ENCODE peak calls at places on chromosomes 11 and 22, in six cellular contexts. L, V, R, G, T and Z are unnamed samples.

GRCh38 chr11:45161252-45162063 is 15.0 kb downstream of the PRDM11 start:
- DNase-seq in L (no peak), V (no peak), R (no peak), G (no peak), T (no peak), Z (no peak)

GRCh38 chr11:1194231-1194976 is 28.5 kb upstream of the MUC5B start:
- DNase-seq in L (no peak), V (no peak), R (no peak), G (peak; percentile 60), T (no peak), Z (peak; percentile 51)

GRCh38 chr22:27317156-27317555 is 484.4 kb downstream of the MN1 start:
- DNase-seq in L (no peak), V (no peak), R (no peak), G (no peak), T (no peak), Z (no peak)

GRCh38 chr11:12377106-12377823 is at the start of gene PARVA:
- DNase-seq in L (peak; percentile 44), V (peak; percentile 50), R (peak; percentile 25), G (peak; percentile 92), T (peak; percentile 65), Z (peak; percentile 77)

GRCh38 chr11:12251651-12252560 is 125.5 kb upstream of the PARVA start:
- DNase-seq in L (no peak), V (no peak), R (no peak), G (no peak), T (no peak), Z (no peak)

GRCh38 chr22:27385261-27385998 is 416.1 kb downstream of the MN1 start:
- DNase-seq in L (no peak), V (no peak), R (no peak), G (no peak), T (no peak), Z (no peak)

GRCh38 chr11:75508051-75508561 is 17.6 kb downstream of the GDPD5 start:
- DNase-seq in L (no peak), V (no peak), R (no peak), G (no peak), T (no peak), Z (no peak)

GRCh38 chr11:2924381-2924780 is 4.8 kb downstream of the PHLDA2 start:
- DNase-seq in L (no peak), V (peak; percentile 21), R (no peak), G (peak; percentile 79), T (no peak), Z (peak; percentile 66)

GRCh38 chr11:45021692-45022130 is 71.0 kb upstream of the TP53I11 start:
- DNase-seq in L (no peak), V (no peak), R (no peak), G (peak; percentile 86), T (peak; percentile 53), Z (peak; percentile 33)

GRCh38 chr22:30423296-30423958 is 2.1 kb upstream of the MTFP1 start:
- DNase-seq in L (peak; percentile 33), V (peak; percentile 34), R (no peak), G (peak; percentile 93), T (peak; percentile 66), Z (peak; percentile 74)

GRCh38 chr11:6856871-6857270 is 6.0 kb upstream of the OR10A2 start:
- DNase-seq in L (no peak), V (no peak), R (no peak), G (no peak), T (no peak), Z (no peak)

GRCh38 chr22:43006016-43006505 is 8.9 kb downstream of the PACSIN2 start:
- DNase-seq in L (no peak), V (no peak), R (no peak), G (no peak), T (no peak), Z (no peak)

GRCh38 chr22:43005106-43005505 is 9.8 kb downstream of the PACSIN2 start:
- DNase-seq in L (no peak), V (no peak), R (no peak), G (peak; percentile 28), T (no peak), Z (no peak)

GRCh38 chr22:43002198-43002577 is 12.8 kb downstream of the PACSIN2 start:
- DNase-seq in L (no peak), V (peak; percentile 34), R (no peak), G (no peak), T (no peak), Z (no peak)

GRCh38 chr22:43006753-43007152 is 8.2 kb downstream of the PACSIN2 start:
- DNase-seq in L (no peak), V (no peak), R (no peak), G (peak; percentile 0), T (peak; percentile 64), Z (no peak)

GRCh38 chr22:43004362-43005035 is 10.4 kb downstream of the PACSIN2 start:
- DNase-seq in L (no peak), V (no peak), R (no peak), G (no peak), T (no peak), Z (no peak)
- H3K27ac ChIP-seq in L (no peak overlapping the region), V (peak overlapping the region; percentile 47), R (peak overlapping the region; percentile 99), G (no peak overlapping the region), T (no peak overlapping the region), Z (no peak overlapping the region)

GRCh38 chr22:23036684-23037428 is 33.5 kb upstream of the GNAZ start:
- DNase-seq in L (no peak), V (no peak), R (no peak), G (no peak), T (no peak), Z (no peak)

GRCh38 chr22:23034621-23035556 is 35.4 kb upstream of the GNAZ start:
- DNase-seq in L (no peak), V (no peak), R (no peak), G (no peak), T (no peak), Z (no peak)

GRCh38 chr22:23033116-23033905 is 37.0 kb upstream of the GNAZ start:
- DNase-seq in L (no peak), V (no peak), R (no peak), G (no peak), T (no peak), Z (no peak)

GRCh38 chr22:23037429-23038333 is 32.6 kb upstream of the GNAZ start:
- DNase-seq in L (no peak), V (no peak), R (no peak), G (peak; percentile 45), T (no peak), Z (no peak)

DNA sequence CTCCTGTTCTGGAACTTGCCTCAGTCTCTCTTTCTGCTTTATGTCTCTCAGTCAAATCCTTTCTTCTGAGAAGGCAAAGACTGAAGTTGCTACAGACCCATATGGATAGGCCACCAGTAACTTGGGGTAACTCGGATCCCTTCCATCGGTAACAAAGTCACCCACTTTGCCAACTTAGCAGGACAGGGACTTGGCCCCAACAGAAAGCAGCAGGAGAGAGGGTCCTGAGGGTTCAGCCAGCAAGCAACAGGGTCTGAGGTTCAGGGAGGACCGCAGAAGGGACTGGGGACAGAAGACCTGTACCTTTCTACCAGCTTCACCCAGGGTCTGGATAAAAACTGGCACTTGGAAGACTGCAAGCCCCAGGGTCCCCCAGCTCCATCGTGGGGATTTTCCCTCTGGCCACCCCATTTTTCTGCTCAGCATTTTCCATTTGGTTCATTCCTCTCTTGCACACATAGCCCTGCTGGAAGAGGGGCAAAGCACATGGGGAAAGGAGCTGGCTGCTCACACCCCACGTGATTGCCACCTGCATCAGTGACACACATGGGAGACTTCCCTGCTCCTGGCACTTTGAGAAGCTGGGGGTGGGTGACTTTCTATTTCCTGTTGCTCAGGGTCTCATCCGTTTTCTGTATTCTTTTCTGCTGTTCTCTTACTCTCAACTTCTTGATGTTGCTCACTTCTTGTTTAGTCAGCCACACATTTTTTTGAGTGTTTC is 34.6 kb upstream of the GNAZ start:
- DNase-seq in L (no peak), V (no peak), R (no peak), G (no peak), T (no peak), Z (no peak)
- H3K27ac ChIP-seq in L (no peak overlapping the region), V (no peak overlapping the region), R (no peak overlapping the region), G (no peak overlapping the region), T (no peak overlapping the region), Z (no peak overlapping the region)

GRCh38 chr22:19405133-19405532 is 26.4 kb downstream of the HIRA start:
- DNase-seq in L (no peak), V (no peak), R (no peak), G (no peak), T (no peak), Z (no peak)

GRCh38 chr22:19406281-19406811 is 25.2 kb downstream of the HIRA start:
- DNase-seq in L (no peak), V (no peak), R (no peak), G (no peak), T (no peak), Z (no peak)

GRCh38 chr22:19407649-19408606 is 23.6 kb downstream of the HIRA start:
- DNase-seq in L (no peak), V (no peak), R (no peak), G (peak; percentile 66), T (no peak), Z (no peak)

GRCh38 chr22:19405652-19406051 is 25.9 kb downstream of the HIRA start:
- DNase-seq in L (no peak), V (no peak), R (no peak), G (peak; percentile 31), T (no peak), Z (no peak)

DNA sequence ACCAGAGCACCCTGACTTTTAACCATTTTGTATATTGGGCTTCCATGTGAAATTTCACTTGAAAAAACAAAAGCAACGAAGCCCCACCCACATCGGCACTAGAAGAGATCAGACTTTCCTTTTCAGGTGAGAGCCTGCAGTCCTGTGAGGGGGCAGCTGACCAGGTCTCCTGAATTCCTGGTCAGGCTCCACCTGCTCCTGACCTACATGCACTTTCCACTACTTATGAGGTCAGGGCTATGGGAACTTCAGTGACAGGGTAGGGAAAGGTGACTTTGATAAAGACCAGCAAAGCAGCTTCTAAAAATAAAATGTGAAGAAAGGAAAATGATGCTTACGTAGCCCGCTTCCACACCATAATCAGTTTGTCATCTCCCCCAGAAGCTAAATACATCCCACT is 24.7 kb downstream of the HIRA start:
- DNase-seq in L (no peak), V (no peak), R (no peak), G (no peak), T (no peak), Z (no peak)
- H3K27ac ChIP-seq in L (no peak overlapping the region), V (no peak overlapping the region), R (no peak overlapping the region), G (no peak overlapping the region), T (peak overlapping the region; percentile 70), Z (no peak overlapping the region)

GRCh38 chr11:72314600-72315386 is 70.8 kb upstream of the PHOX2A start:
- DNase-seq in L (no peak), V (no peak), R (no peak), G (no peak), T (no peak), Z (no peak)

GRCh38 chr11:72319261-72319660 is 75.3 kb upstream of the PHOX2A start:
- DNase-seq in L (no peak), V (no peak), R (no peak), G (no peak), T (no peak), Z (no peak)

GRCh38 chr11:72321381-72321996 is 77.5 kb upstream of the PHOX2A start:
- DNase-seq in L (no peak), V (peak; percentile 25), R (peak; percentile 13), G (no peak), T (no peak), Z (no peak)

GRCh38 chr11:72316984-72317383 is 73.0 kb upstream of the PHOX2A start:
- DNase-seq in L (no peak), V (no peak), R (no peak), G (no peak), T (no peak), Z (no peak)

DNA sequence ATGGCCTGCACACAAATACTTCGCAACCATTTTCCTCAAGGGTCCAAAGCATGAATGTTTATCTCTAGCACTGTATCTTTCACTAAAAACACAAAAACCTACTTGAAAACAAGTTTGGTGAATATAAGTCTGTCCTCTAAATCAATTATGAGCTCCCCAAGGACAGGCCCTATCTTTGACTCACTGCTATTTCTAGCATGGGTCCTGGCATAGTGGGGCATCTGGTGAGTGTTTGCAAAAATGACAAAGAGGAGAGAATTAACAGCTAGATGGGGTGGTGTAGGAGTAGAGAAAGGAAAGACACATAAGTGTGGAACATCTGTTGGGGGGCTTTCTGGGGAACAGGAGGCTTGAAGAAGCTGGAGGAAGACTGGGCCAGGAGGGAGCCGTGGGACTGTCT is 74.0 kb upstream of the PHOX2A start:
- DNase-seq in L (no peak), V (no peak), R (no peak), G (no peak), T (no peak), Z (no peak)
- H3K27ac ChIP-seq in L (no peak overlapping the region), V (no peak overlapping the region), R (no peak overlapping the region), G (no peak overlapping the region), T (peak overlapping the region; percentile 36), Z (no peak overlapping the region)